ENCODE peak calls at places on chromosomes 7 and 10, in eight cellular contexts. One of them, this sample, is unnamed.

GRCh38 chr10:111200505-111201186 is 123.8 kb downstream of the ADRA2A start:
- DNase-seq in HepG2: no peak
- DNase-seq in GM12878: no peak
- DNase-seq in HCT116: no peak
- DNase-seq in K562: no peak
- DNase-seq in SK-N-SH: no peak
- DNase-seq in endothelial cell of umbilical vein: no peak
- DNase-seq in H1: no peak
- DNase-seq in this sample: no peak

GRCh38 chr7:30276203-30276900 is 8.0 kb upstream of the ZNRF2 start:
- DNase-seq in H1: peak; percentile 63
- DNase-seq in SK-N-SH: peak; percentile 67
- DNase-seq in endothelial cell of umbilical vein: peak; percentile 69
- DNase-seq in K562: peak; percentile 57
- DNase-seq in HCT116: peak; percentile 43
- DNase-seq in HepG2: peak; percentile 67
- DNase-seq in GM12878: no peak
- DNase-seq in this sample: no peak

GRCh38 chr7:42099837-42100508 is 137.0 kb downstream of the GLI3 start:
- DNase-seq in HCT116: no peak
- DNase-seq in GM12878: no peak
- DNase-seq in SK-N-SH: no peak
- DNase-seq in H1: no peak
- DNase-seq in endothelial cell of umbilical vein: no peak
- DNase-seq in K562: no peak
- DNase-seq in HepG2: no peak
- DNase-seq in this sample: no peak

GRCh38 chr10:191703-192518 is 56.7 kb downstream of the ZMYND11 start:
- DNase-seq in GM12878: no peak
- DNase-seq in K562: no peak
- DNase-seq in H1: no peak
- DNase-seq in HepG2: peak; percentile 19
- DNase-seq in endothelial cell of umbilical vein: no peak
- DNase-seq in HCT116: no peak
- DNase-seq in SK-N-SH: no peak
- DNase-seq in this sample: no peak

GRCh38 chr7:2471396-2471795 is 4.8 kb downstream of the GRIFIN start:
- DNase-seq in HepG2: no peak
- DNase-seq in GM12878: no peak
- DNase-seq in endothelial cell of umbilical vein: peak; percentile 34
- DNase-seq in H1: no peak
- DNase-seq in HCT116: no peak
- DNase-seq in SK-N-SH: peak; percentile 64
- DNase-seq in K562: no peak
- DNase-seq in this sample: no peak

GRCh38 chr10:35752469-35753450 is 110.7 kb upstream of the FZD8 start:
- DNase-seq in SK-N-SH: no peak
- DNase-seq in HCT116: no peak
- DNase-seq in HepG2: no peak
- DNase-seq in H1: no peak
- DNase-seq in endothelial cell of umbilical vein: no peak
- DNase-seq in GM12878: no peak
- DNase-seq in K562: no peak
- DNase-seq in this sample: no peak

GRCh38 chr7:32616625-32617024 is 121.3 kb downstream of the AVL9 start:
- DNase-seq in GM12878: no peak
- DNase-seq in HepG2: no peak
- DNase-seq in H1: no peak
- DNase-seq in SK-N-SH: no peak
- DNase-seq in endothelial cell of umbilical vein: peak; percentile 22
- DNase-seq in HCT116: peak; percentile 51
- DNase-seq in K562: peak; percentile 53
- DNase-seq in this sample: no peak

GRCh38 chr10:99945286-99945685 is 64.5 kb downstream of the DNMBP start:
- DNase-seq in GM12878: no peak
- DNase-seq in HepG2: no peak
- DNase-seq in SK-N-SH: no peak
- DNase-seq in HCT116: no peak
- DNase-seq in endothelial cell of umbilical vein: peak; percentile 88
- DNase-seq in H1: no peak
- DNase-seq in K562: no peak
- DNase-seq in this sample: no peak

GRCh38 chr7:1291040-1291689 is 58.5 kb downstream of the UNCX start:
- DNase-seq in HCT116: no peak
- DNase-seq in GM12878: no peak
- DNase-seq in H1: no peak
- DNase-seq in endothelial cell of umbilical vein: no peak
- DNase-seq in SK-N-SH: no peak
- DNase-seq in HepG2: no peak
- DNase-seq in K562: no peak
- DNase-seq in this sample: no peak

GRCh38 chr10:60549686-60550085 is 160.0 kb upstream of the ANK3 start:
- DNase-seq in endothelial cell of umbilical vein: peak; percentile 24
- DNase-seq in SK-N-SH: no peak
- DNase-seq in GM12878: no peak
- DNase-seq in HepG2: peak; percentile 6
- DNase-seq in H1: no peak
- DNase-seq in HCT116: peak; percentile 28
- DNase-seq in K562: no peak
- DNase-seq in this sample: no peak

GRCh38 chr7:13846386-13846785 is 143.1 kb downstream of the ETV1 start:
- DNase-seq in HepG2: no peak
- DNase-seq in SK-N-SH: no peak
- DNase-seq in HCT116: no peak
- DNase-seq in GM12878: no peak
- DNase-seq in endothelial cell of umbilical vein: no peak
- DNase-seq in K562: no peak
- DNase-seq in H1: no peak
- DNase-seq in this sample: no peak

GRCh38 chr7:47435889-47436312 is 146.0 kb downstream of the TNS3 start:
- DNase-seq in endothelial cell of umbilical vein: peak; percentile 68
- DNase-seq in HepG2: peak; percentile 27
- DNase-seq in HCT116: peak; percentile 70
- DNase-seq in K562: peak; percentile 48
- DNase-seq in GM12878: no peak
- DNase-seq in H1: no peak
- DNase-seq in SK-N-SH: peak; percentile 79
- DNase-seq in this sample: no peak

GRCh38 chr10:106982248-106982647 is 182.3 kb downstream of the SORCS1 start:
- DNase-seq in K562: no peak
- DNase-seq in HepG2: no peak
- DNase-seq in HCT116: no peak
- DNase-seq in SK-N-SH: no peak
- DNase-seq in GM12878: no peak
- DNase-seq in endothelial cell of umbilical vein: no peak
- DNase-seq in H1: no peak
- DNase-seq in this sample: no peak

GRCh38 chr10:23148214-23148613 is 43.9 kb upstream of the PTF1A start:
- DNase-seq in K562: no peak
- DNase-seq in H1: no peak
- DNase-seq in SK-N-SH: no peak
- DNase-seq in HCT116: no peak
- DNase-seq in endothelial cell of umbilical vein: no peak
- DNase-seq in HepG2: no peak
- DNase-seq in GM12878: no peak
- DNase-seq in this sample: no peak

GRCh38 chr10:98560585-98560984 is 113.8 kb upstream of the HPS1 start:
- DNase-seq in GM12878: no peak
- DNase-seq in HepG2: no peak
- DNase-seq in SK-N-SH: no peak
- DNase-seq in endothelial cell of umbilical vein: no peak
- DNase-seq in HCT116: no peak
- DNase-seq in K562: no peak
- DNase-seq in H1: no peak
- DNase-seq in this sample: no peak

GRCh38 chr10:29039091-29039490 is 249.8 kb upstream of the LYZL1 start:
- DNase-seq in H1: no peak
- DNase-seq in HCT116: no peak
- DNase-seq in HepG2: no peak
- DNase-seq in endothelial cell of umbilical vein: no peak
- DNase-seq in K562: no peak
- DNase-seq in SK-N-SH: no peak
- DNase-seq in GM12878: no peak
- DNase-seq in this sample: no peak

GRCh38 chr10:29035721-29036120 is 253.1 kb upstream of the LYZL1 start:
- DNase-seq in endothelial cell of umbilical vein: no peak
- DNase-seq in GM12878: no peak
- DNase-seq in K562: no peak
- DNase-seq in SK-N-SH: no peak
- DNase-seq in H1: no peak
- DNase-seq in HepG2: no peak
- DNase-seq in HCT116: no peak
- DNase-seq in this sample: no peak

GRCh38 chr10:29034592-29034991 is 254.3 kb upstream of the LYZL1 start:
- DNase-seq in H1: no peak
- DNase-seq in endothelial cell of umbilical vein: no peak
- DNase-seq in SK-N-SH: no peak
- DNase-seq in GM12878: no peak
- DNase-seq in K562: no peak
- DNase-seq in HepG2: no peak
- DNase-seq in HCT116: no peak
- DNase-seq in this sample: no peak

GRCh38 chr10:29039659-29040309 is 249.1 kb upstream of the LYZL1 start:
- DNase-seq in K562: no peak
- DNase-seq in endothelial cell of umbilical vein: no peak
- DNase-seq in HCT116: no peak
- DNase-seq in GM12878: no peak
- DNase-seq in H1: no peak
- DNase-seq in HepG2: no peak
- DNase-seq in SK-N-SH: no peak
- DNase-seq in this sample: no peak

GRCh38 chr10:29037348-29038113 is 251.3 kb upstream of the LYZL1 start:
- DNase-seq in SK-N-SH: no peak
- DNase-seq in K562: no peak
- DNase-seq in GM12878: no peak
- DNase-seq in endothelial cell of umbilical vein: no peak
- DNase-seq in HCT116: no peak
- DNase-seq in HepG2: no peak
- DNase-seq in H1: no peak
- DNase-seq in this sample: no peak
- TF ChIP-seq POLR2AphosphoS5 in SK-N-SH: no peak
- TF ChIP-seq POLR2AphosphoS5 in K562: no peak
- TF ChIP-seq POLR2AphosphoS5 in GM12878: no peak
- TF ChIP-seq POLR2AphosphoS5 in endothelial cell of umbilical vein: no peak
- TF ChIP-seq POLR2AphosphoS5 in HCT116: no peak
- TF ChIP-seq POLR2AphosphoS5 in HepG2: no peak
- TF ChIP-seq POLR2AphosphoS5 in H1: no peak
- TF ChIP-seq POLR2AphosphoS5 in this sample: no peak

GRCh38 chr7:85103962-85104361 is 82.9 kb downstream of the SEMA3D start:
- DNase-seq in HepG2: no peak
- DNase-seq in H1: no peak
- DNase-seq in SK-N-SH: no peak
- DNase-seq in GM12878: no peak
- DNase-seq in endothelial cell of umbilical vein: no peak
- DNase-seq in HCT116: peak; percentile 8
- DNase-seq in K562: no peak
- DNase-seq in this sample: no peak
- H3K9ac ChIP-seq in HepG2: no peak overlapping the region
- H3K9ac ChIP-seq in H1: no peak overlapping the region
- H3K9ac ChIP-seq in SK-N-SH: no peak overlapping the region
- H3K9ac ChIP-seq in GM12878: no peak overlapping the region
- H3K9ac ChIP-seq in endothelial cell of umbilical vein: peak overlapping the region; percentile 65
- H3K9ac ChIP-seq in HCT116: no peak overlapping the region
- H3K9ac ChIP-seq in K562: no peak overlapping the region
- H3K9ac ChIP-seq in this sample: peak overlapping the region; percentile 0

GRCh38 chr7:100433276-100433591 is 3.1 kb downstream of the PPP1R35 start:
- DNase-seq in endothelial cell of umbilical vein: no peak
- DNase-seq in HCT116: no peak
- DNase-seq in SK-N-SH: no peak
- DNase-seq in H1: no peak
- DNase-seq in HepG2: no peak
- DNase-seq in GM12878: no peak
- DNase-seq in K562: no peak
- DNase-seq in this sample: no peak

GRCh38 chr7:100432621-100433275 is 3.1 kb downstream of the MEPCE start:
- DNase-seq in H1: no peak
- DNase-seq in SK-N-SH: no peak
- DNase-seq in endothelial cell of umbilical vein: no peak
- DNase-seq in HepG2: no peak
- DNase-seq in HCT116: no peak
- DNase-seq in K562: no peak
- DNase-seq in GM12878: no peak
- DNase-seq in this sample: no peak

GRCh38 chr7:100430450-100431285 is 1.0 kb downstream of the MEPCE start:
- DNase-seq in HepG2: no peak
- DNase-seq in SK-N-SH: peak; percentile 59
- DNase-seq in K562: no peak
- DNase-seq in endothelial cell of umbilical vein: no peak
- DNase-seq in GM12878: no peak
- DNase-seq in HCT116: no peak
- DNase-seq in H1: no peak
- DNase-seq in this sample: no peak

GRCh38 chr7:100431286-100431735 is 1.7 kb downstream of the MEPCE start:
- DNase-seq in K562: no peak
- DNase-seq in SK-N-SH: no peak
- DNase-seq in HCT116: no peak
- DNase-seq in GM12878: no peak
- DNase-seq in HepG2: no peak
- DNase-seq in endothelial cell of umbilical vein: no peak
- DNase-seq in H1: no peak
- DNase-seq in this sample: no peak

DNA sequence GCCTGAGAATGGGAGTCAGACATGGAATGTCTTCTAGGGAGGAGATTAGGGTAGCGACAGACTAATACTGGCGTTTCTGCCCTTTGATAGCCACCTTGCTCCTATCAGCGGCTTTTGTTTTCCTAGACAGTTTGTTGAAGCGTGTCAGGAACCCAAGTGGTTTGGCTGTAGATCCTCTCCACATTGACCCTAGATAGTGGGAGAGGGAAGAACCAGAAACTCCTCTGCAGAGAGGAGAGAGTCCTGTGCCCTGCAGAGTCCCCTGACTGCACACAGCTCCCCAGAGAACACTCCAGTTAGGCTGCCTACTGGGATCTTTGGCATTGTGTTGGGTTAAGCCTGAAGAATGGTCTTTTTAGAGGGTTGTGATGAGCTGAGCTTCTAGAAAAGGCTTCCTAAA is 2.4 kb downstream of the MEPCE start:
- DNase-seq in K562: no peak
- DNase-seq in endothelial cell of umbilical vein: no peak
- DNase-seq in HCT116: no peak
- DNase-seq in GM12878: no peak
- DNase-seq in SK-N-SH: no peak
- DNase-seq in H1: no peak
- DNase-seq in HepG2: no peak
- DNase-seq in this sample: no peak
- TF ChIP-seq POLR2AphosphoS5 in K562: no peak
- TF ChIP-seq POLR2AphosphoS5 in endothelial cell of umbilical vein: no peak
- TF ChIP-seq POLR2AphosphoS5 in HCT116: no peak
- TF ChIP-seq POLR2AphosphoS5 in GM12878: no peak
- TF ChIP-seq POLR2AphosphoS5 in SK-N-SH: no peak
- TF ChIP-seq POLR2AphosphoS5 in H1: no peak
- TF ChIP-seq POLR2AphosphoS5 in HepG2: no peak
- TF ChIP-seq POLR2AphosphoS5 in this sample: no peak

DNA sequence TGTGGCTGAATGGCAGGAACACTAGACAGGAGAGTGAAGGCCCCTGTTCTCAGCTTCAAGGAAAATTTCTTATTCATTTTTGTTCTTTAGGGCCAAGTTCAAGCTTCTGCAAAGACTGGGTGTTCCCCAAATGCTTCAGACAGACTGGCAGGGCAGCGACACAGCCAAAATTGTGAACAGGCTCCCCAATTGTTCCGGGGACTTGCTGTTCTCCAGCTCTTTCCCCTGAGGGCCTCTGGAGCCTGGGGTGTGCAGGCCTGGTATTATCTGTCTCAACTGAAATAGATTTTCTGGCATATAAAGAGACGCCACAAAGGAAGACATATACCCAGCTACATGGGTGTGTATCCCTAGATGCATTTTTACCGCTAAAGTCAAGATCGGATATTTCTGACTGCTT is 30.3 kb upstream of the PLCE1 start:
- DNase-seq in K562: no peak
- DNase-seq in endothelial cell of umbilical vein: no peak
- DNase-seq in HepG2: no peak
- DNase-seq in GM12878: no peak
- DNase-seq in HCT116: no peak
- DNase-seq in H1: no peak
- DNase-seq in SK-N-SH: peak; percentile 12
- DNase-seq in this sample: no peak
- H3K9ac ChIP-seq in K562: no peak overlapping the region
- H3K9ac ChIP-seq in endothelial cell of umbilical vein: no peak overlapping the region
- H3K9ac ChIP-seq in HepG2: no peak overlapping the region
- H3K9ac ChIP-seq in GM12878: no peak overlapping the region
- H3K9ac ChIP-seq in HCT116: no peak overlapping the region
- H3K9ac ChIP-seq in H1: no peak overlapping the region
- H3K9ac ChIP-seq in SK-N-SH: no peak overlapping the region
- H3K9ac ChIP-seq in this sample: no peak overlapping the region